ENCODE peak calls at places on chromosomes 13 and 19, in five cellular contexts. One of them, this sample, is unnamed.

GRCh38 chr19:50519006-50519575 is 5.4 kb upstream of the ASPDH start:
- DNase-seq in Peyer's patch: no peak
- DNase-seq in KBM-7: no peak
- DNase-seq in H9: no peak
- DNase-seq in SJSA1: no peak
- DNase-seq in this sample: no peak

GRCh38 chr19:39582442-39582841 is 19.9 kb upstream of the LGALS13 start:
- DNase-seq in Peyer's patch: no peak
- DNase-seq in KBM-7: no peak
- DNase-seq in SJSA1: no peak
- DNase-seq in H9: no peak
- DNase-seq in this sample: no peak

GRCh38 chr13:107834717-107835116 is 380.6 kb downstream of the LIG4 start:
- DNase-seq in Peyer's patch: no peak
- DNase-seq in H9: no peak
- DNase-seq in KBM-7: no peak
- DNase-seq in SJSA1: no peak
- DNase-seq in this sample: no peak

GRCh38 chr19:5623397-5624153 is 692 bp downstream of the SAFB start:
- DNase-seq in H9: no peak
- DNase-seq in SJSA1: no peak
- DNase-seq in KBM-7: no peak
- DNase-seq in Peyer's patch: peak
- DNase-seq in this sample: no peak

GRCh38 chr13:40668335-40668734 is 1.9 kb upstream of the FOXO1 start:
- DNase-seq in KBM-7: no peak
- DNase-seq in SJSA1: no peak
- DNase-seq in H9: peak
- DNase-seq in Peyer's patch: peak
- DNase-seq in this sample: no peak

GRCh38 chr13:66634384-66634783 is 595.8 kb downstream of the PCDH9 start:
- DNase-seq in Peyer's patch: no peak
- DNase-seq in SJSA1: no peak
- DNase-seq in KBM-7: no peak
- DNase-seq in H9: no peak
- DNase-seq in this sample: no peak

GRCh38 chr19:32581704-32582164 is 744 bp downstream of the PDCD5 start:
- DNase-seq in SJSA1: no peak
- DNase-seq in KBM-7: peak
- DNase-seq in Peyer's patch: peak
- DNase-seq in H9: peak
- DNase-seq in this sample: no peak

GRCh38 chr13:48595330-48596127 is 58.2 kb upstream of the CYSLTR2 start:
- DNase-seq in H9: peak
- DNase-seq in KBM-7: peak
- DNase-seq in SJSA1: no peak
- DNase-seq in Peyer's patch: peak
- DNase-seq in this sample: no peak

GRCh38 chr19:14350866-14351265 is 30.4 kb upstream of the ADGRE5 start:
- DNase-seq in H9: no peak
- DNase-seq in Peyer's patch: no peak
- DNase-seq in SJSA1: no peak
- DNase-seq in KBM-7: no peak
- DNase-seq in this sample: no peak

GRCh38 chr19:18063463-18063862 is 23.3 kb downstream of the IL12RB1 start:
- DNase-seq in SJSA1: no peak
- DNase-seq in H9: peak
- DNase-seq in Peyer's patch: no peak
- DNase-seq in KBM-7: peak
- DNase-seq in this sample: no peak

GRCh38 chr19:18495204-18495911 is 26.5 kb downstream of the ELL start:
- DNase-seq in H9: peak
- DNase-seq in KBM-7: no peak
- DNase-seq in SJSA1: no peak
- DNase-seq in Peyer's patch: no peak
- DNase-seq in this sample: no peak

GRCh38 chr13:74132152-74132767 is 1.9 kb downstream of the KLF12 start:
- DNase-seq in Peyer's patch: peak
- DNase-seq in KBM-7: no peak
- DNase-seq in H9: no peak
- DNase-seq in SJSA1: no peak
- DNase-seq in this sample: no peak

GRCh38 chr13:40189885-40190655 is 476.4 kb downstream of the FOXO1 start:
- DNase-seq in SJSA1: no peak
- DNase-seq in Peyer's patch: no peak
- DNase-seq in KBM-7: no peak
- DNase-seq in H9: no peak
- DNase-seq in this sample: no peak

GRCh38 chr13:29493796-29494195 is 101.7 kb downstream of the SLC7A1 start:
- DNase-seq in KBM-7: no peak
- DNase-seq in Peyer's patch: no peak
- DNase-seq in H9: no peak
- DNase-seq in SJSA1: no peak
- DNase-seq in this sample: no peak

GRCh38 chr19:1811472-1811894 is 593 bp downstream of the ATP8B3 start:
- DNase-seq in KBM-7: no peak
- DNase-seq in SJSA1: peak
- DNase-seq in Peyer's patch: peak
- DNase-seq in H9: no peak
- DNase-seq in this sample: no peak